ENCODE peak calls at places on chromosomes 11 and 22, in nine cellular contexts. H is MCF 10A, E is pancreas, S is stomach, U is ovary, P is GM13976, L is chondrocyte, D is omental fat pad, F is WTC11. B is an unnamed sample.

GRCh38 chr11:104781719-104782376 is 116.4 kb downstream of the CASP12 start:
- DNase-seq in H (no peak), E (no peak), S (no peak), U (no peak), P (no peak), L (no peak), D (no peak), F (peak; percentile 10), B (no peak)

GRCh38 chr22:41565403-41566054 is 4.7 kb downstream of the CSDC2 start:
- DNase-seq in H (peak; percentile 82), E (no peak), S (no peak), U (peak; percentile 78), P (no peak), L (no peak), D (no peak), F (no peak), B (no peak)

GRCh38 chr11:35932641-35933571 is 11.0 kb upstream of the LDLRAD3 start:
- DNase-seq in H (no peak), E (no peak), S (no peak), U (no peak), P (no peak), L (no peak), D (no peak), F (no peak), B (no peak)

GRCh38 chr11:11230802-11231562 is 122.1 kb downstream of the CSNK2A3 start:
- DNase-seq in H (no peak), E (no peak), S (no peak), U (no peak), P (peak; percentile 40), L (no peak), D (no peak), F (peak; percentile 78), B (peak; percentile 58)

GRCh38 chr11:93160156-93160555 is 37.6 kb downstream of the SLC36A4 start:
- DNase-seq in H (no peak), E (no peak), S (no peak), U (no peak), P (no peak), L (no peak), D (no peak), F (no peak), B (no peak)

GRCh38 chr11:69321877-69322350 is 28.0 kb downstream of the MYEOV start:
- DNase-seq in H (peak; percentile 52), E (no peak), S (no peak), U (no peak), P (no peak), L (peak; percentile 47), D (no peak), F (no peak), B (no peak)

GRCh38 chr11:110761994-110762393 is 49.8 kb upstream of the ARHGAP20 start:
- DNase-seq in H (no peak), E (no peak), S (no peak), U (no peak), P (no peak), L (no peak), D (no peak), F (no peak), B (no peak)

GRCh38 chr11:48013269-48013901 is 33.0 kb downstream of the PTPRJ start:
- DNase-seq in H (no peak), E (peak; percentile 57), S (peak; percentile 80), U (no peak), P (peak; percentile 46), L (peak; percentile 70), D (no peak), F (no peak), B (no peak)

GRCh38 chr11:121649798-121650197 is 197.0 kb upstream of the SORL1-AS1 start:
- DNase-seq in H (no peak), E (no peak), S (no peak), U (no peak), P (no peak), L (no peak), D (no peak), F (no peak), B (no peak)

GRCh38 chr11:65242389-65242788 is 19.4 kb upstream of the POLA2 start:
- DNase-seq in H (no peak), E (no peak), S (no peak), U (no peak), P (no peak), L (peak; percentile 2), D (no peak), F (no peak), B (no peak)

GRCh38 chr22:38419864-38420172 is 35.2 kb downstream of the KCNJ4 start:
- DNase-seq in H (no peak), E (peak; percentile 35), S (no peak), U (no peak), P (no peak), L (peak; percentile 48), D (no peak), F (no peak), B (no peak)

DNA sequence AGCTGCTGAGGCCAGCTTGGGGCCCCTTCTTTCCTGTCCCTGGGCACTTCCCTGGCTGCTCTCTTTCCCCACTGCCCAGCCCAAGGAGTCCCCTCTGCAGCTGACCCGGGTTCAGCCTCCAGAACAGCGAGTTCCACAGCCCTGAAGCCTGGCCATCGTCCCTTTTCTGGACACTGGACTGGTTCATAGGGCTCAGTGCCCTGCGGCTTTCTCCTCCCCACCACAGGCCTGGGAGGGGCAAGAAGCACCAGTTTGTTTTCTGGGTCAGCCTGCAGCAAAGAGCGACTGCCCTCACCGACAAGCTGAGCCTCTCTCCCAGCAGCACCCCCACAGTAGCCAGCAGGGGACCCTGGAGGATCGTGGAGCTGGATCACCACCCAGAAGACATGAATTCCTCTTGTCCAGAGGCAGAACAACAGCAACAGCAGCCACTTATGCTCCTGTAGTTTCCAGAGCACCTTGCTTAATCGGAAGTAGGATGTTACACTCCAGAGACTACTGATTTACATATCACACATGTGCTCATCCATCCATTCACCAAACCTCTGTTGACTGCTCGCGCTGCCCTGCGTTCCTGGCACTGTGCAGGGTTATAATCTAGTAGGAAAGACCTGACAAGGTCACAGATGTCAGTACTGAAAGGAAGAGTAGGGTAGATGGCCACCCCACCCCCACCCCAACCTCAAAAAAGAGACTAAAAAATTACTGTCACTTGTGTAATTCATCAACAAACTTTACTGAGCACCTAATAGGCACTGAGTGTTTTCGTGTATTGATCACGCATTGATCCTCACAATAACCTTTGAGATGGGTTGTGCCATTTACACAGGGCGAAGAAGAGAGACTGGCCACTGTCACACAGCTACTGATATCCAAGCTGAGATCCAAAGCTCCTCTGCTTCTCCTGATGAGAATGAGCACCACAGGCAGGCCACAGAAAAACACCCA is 13.0 kb upstream of the CXCR5 start:
- DNase-seq in H (no peak), E (peak; percentile 62), S (no peak), U (peak; percentile 50), P (peak; percentile 67), L (no peak), D (no peak), F (peak; percentile 25), B (no peak)
- TF ChIP-seq CTCF in H (no peak), E (no peak), S (no peak), U (no peak), P (no peak), L (peak; percentile 51), D (no peak), F (no peak), B (no peak)

DNA sequence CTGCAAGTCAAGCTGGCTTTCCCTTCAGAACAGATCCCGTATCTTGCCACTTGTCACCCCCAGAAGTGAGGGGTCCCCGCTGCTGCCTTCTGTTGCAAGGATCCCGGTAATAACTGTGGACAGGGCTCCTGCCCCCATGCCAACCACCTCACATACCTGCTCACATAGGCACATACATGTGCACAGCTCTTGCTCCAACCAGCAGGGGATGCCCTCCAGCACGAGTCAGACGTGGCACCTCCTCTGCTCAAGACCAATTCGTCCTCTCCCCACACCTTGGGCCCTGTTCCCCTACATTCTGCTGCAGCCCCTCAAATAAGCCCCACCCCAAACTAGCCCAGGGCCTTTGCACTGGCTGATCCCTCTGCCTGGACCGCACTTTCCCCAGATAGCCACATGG is 163.3 kb downstream of the CRYBB2 start:
- DNase-seq in H (peak; percentile 8), E (no peak), S (no peak), U (no peak), P (no peak), L (no peak), D (no peak), F (no peak), B (no peak)
- TF ChIP-seq CTCF in H (no peak), E (no peak), S (no peak), U (no peak), P (no peak), L (peak; percentile 39), D (no peak), F (no peak), B (no peak)

GRCh38 chr11:496834-497564 is 10.0 kb downstream of the RNH1 start:
- DNase-seq in H (no peak), E (no peak), S (no peak), U (no peak), P (no peak), L (no peak), D (no peak), F (no peak), B (no peak)

GRCh38 chr11:498297-499181 is 8.5 kb downstream of the RNH1 start:
- DNase-seq in H (no peak), E (no peak), S (no peak), U (no peak), P (no peak), L (no peak), D (no peak), F (no peak), B (no peak)

GRCh38 chr11:495537-495931 is 11.5 kb downstream of the RNH1 start:
- DNase-seq in H (no peak), E (no peak), S (no peak), U (no peak), P (no peak), L (no peak), D (no peak), F (no peak), B (no peak)

GRCh38 chr11:499201-500076 is 7.6 kb downstream of the RNH1 start:
- DNase-seq in H (no peak), E (no peak), S (no peak), U (no peak), P (no peak), L (no peak), D (no peak), F (no peak), B (no peak)

GRCh38 chr11:497565-498296 is 9.3 kb downstream of the RNH1 start:
- DNase-seq in H (no peak), E (no peak), S (no peak), U (no peak), P (no peak), L (no peak), D (no peak), F (no peak), B (no peak)
- TF ChIP-seq CTCF in H (no peak), E (no peak), S (no peak), U (no peak), P (no peak), L (no peak), D (no peak), F (no peak), B (no peak)

DNA sequence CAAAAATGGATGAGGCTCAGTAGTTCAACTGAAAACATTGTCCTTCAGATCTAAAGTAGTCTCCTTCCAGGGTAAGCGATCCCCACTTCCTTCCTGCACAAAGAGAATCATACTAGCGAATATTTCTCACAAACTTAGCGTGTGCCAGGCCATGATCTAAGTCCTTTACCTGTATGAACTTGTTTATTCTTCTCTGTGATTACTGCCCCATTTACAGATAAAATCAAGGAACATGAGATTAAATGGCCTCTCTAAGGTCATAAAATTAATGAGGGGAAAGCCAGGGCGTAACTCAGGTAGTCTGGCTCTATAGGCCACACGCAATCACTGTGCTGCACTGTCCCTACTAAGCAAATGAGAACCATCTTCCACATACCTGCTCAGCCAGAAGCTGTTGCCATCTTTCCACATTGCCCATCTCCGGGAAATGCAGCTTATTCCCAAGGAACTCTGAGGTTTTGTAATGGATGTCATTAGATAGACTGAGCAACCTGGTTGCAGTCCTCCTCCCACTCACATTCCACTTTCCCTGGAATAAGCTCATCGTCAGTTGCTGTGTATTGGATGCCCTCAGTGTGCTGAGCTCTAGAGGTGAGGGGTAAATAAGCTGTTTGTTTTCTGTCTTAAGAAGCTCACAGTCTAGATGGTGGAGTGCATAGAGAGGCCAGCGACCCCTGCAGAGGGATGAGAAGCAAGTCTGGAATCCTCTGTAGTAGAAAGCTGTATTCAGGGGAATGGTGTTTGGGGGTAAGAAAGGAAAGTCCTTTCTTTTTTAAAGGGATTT is 146.3 kb downstream of the SNX19 start:
- DNase-seq in H (no peak), E (no peak), S (no peak), U (no peak), P (no peak), L (no peak), D (no peak), F (no peak), B (no peak)
- TF ChIP-seq CTCF in H (no peak), E (no peak), S (no peak), U (no peak), P (no peak), L (no peak), D (no peak), F (no peak), B (no peak)

B was measured in endothelial cell.